ENCODE peak calls at places on chromosomes 16 and 17, in four cellular contexts. U, N, R and D are unnamed samples. For H3K4me1, the result is how much of the 10 kb centered on the place peaks cover.

GRCh38 chr17:38451030-38451839 is 23.0 kb downstream of the ARHGAP23 start:
- DNase-seq in N (no peak), R (no peak), U (no peak), D (peak)

GRCh38 chr17:83151442-83152220 is 72.2 kb downstream of the METRNL start:
- DNase-seq in U (peak), N (no peak), R (no peak), D (no peak)

GRCh38 chr16:20218093-20218492 is 109.2 kb downstream of the GP2 start:
- DNase-seq in N (no peak), U (no peak), R (no peak), D (no peak)

GRCh38 chr17:17563530-17563929 is 28.0 kb downstream of the PEMT start:
- DNase-seq in U (no peak), N (no peak), R (no peak), D (no peak)

GRCh38 chr17:15185625-15185991 is 79.5 kb downstream of the PMP22 start:
- DNase-seq in R (no peak), N (no peak), U (no peak), D (peak)

GRCh38 chr16:21033707-21034106 is 116.9 kb downstream of the DNAH3 start:
- DNase-seq in N (peak), R (no peak), U (no peak), D (peak)

GRCh38 chr17:63963123-63963522 is 9.6 kb downstream of the SCN4A start:
- DNase-seq in R (no peak), N (no peak), U (no peak), D (peak)

GRCh38 chr17:48012151-48012520 is 25.5 kb downstream of the COPZ2 start:
- DNase-seq in N (peak), R (no peak), U (no peak), D (peak)

GRCh38 chr17:45225964-45226530 is 4.4 kb downstream of the FMNL1 start:
- DNase-seq in N (no peak), U (no peak), R (peak), D (peak)

DNA sequence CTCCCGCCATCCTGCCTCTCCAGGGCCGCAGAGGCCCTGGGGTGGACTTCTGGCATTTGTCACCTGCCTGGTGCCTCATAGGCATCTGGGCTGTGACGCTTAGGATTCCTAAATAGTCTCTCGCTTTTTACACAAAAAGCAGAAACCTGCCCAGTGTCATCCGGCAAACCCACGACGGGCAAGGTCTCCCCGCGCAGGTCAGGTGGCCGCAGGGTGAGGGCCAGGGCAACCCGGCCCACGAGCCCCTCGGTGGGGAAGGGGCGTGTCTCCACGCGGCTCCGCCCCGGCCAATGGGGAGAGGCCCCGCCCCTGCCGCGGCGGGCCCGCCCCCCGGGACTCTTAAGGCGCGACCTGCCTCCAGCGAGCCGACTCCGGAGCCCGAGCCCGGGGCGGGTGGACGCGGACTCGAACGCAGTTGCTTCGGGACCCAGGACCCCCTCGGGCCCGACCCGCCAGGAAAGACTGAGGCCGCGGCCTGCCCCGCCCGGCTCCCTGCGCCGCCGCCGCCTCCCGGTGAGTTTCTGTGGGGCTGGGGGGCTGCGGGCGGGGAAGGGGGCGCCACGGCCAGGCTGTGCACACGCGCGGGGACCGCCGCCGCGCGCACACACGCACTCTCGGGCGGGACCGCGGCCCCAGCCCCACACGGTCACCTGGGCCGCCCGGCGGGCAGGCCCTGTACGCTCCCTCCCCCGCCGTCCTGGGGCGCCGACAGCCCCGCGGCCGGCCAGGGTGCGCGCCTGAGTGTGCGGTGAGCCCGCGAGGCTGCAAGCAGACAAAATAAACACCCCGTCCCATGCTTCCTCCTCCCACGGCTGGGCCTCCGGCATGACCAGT is at the start of gene VASN:
- DNase-seq in U (peak), N (peak), R (no peak), D (peak)
- H3K4me1 ChIP-seq in U (under half), N (under half), R (half or more), D (under half)

DNA sequence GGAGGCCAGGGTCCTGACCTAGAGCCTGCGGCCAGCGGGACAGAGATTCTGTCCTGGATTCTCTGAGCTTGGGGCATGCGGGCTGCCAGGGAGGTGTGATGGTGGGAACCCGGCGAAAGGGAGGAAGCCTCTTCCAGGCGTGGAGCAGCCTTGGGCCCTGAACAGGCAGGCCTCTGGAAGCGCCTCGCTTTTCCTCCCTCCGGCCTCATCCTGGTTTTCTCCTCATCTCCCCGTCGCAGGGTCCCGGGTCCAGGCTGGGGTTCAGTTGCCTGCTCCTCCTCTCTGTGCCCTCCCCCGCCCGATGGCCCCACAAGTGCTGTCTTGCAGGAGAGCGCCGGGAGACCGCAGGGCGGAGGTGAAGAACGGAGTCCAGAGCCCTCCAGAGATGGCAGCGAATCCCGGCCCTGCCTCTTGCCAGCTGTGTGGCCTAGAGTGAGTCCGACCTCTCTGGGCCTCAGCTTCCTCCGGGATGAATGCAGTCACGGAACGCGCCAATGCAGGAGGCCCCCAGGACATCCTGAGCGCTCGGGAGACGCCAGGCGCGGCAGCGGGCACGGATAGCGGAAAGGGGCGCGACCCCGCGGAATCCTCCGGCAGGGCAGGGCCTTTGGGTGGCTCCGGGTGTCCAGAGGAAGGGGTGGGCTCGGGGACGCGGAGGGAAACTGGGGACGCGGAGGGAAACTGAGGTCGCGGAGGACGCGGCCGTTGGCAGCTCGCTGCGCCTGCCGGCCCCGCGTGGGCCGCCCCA is 553 bp upstream of the RAB11FIP4 start:
- DNase-seq in U (no peak), R (no peak), N (no peak), D (no peak)
- H3K4me3 ChIP-seq in U (peak), R (peak), N (peak), D (peak)

GRCh38 chr16:4385066-4385788 is 13.6 kb downstream of the VASN start:
- DNase-seq in U (no peak), N (peak), R (no peak), D (no peak)

GRCh38 chr16:4386951-4387565 is 15.4 kb downstream of the VASN start:
- DNase-seq in N (peak), R (no peak), U (no peak), D (peak)

GRCh38 chr16:4386452-4386813 is 14.8 kb downstream of the VASN start:
- DNase-seq in N (peak), U (no peak), R (no peak), D (no peak)

GRCh38 chr16:4384497-4384896 is 12.8 kb downstream of the VASN start:
- DNase-seq in R (no peak), N (peak), U (no peak), D (no peak)

DNA sequence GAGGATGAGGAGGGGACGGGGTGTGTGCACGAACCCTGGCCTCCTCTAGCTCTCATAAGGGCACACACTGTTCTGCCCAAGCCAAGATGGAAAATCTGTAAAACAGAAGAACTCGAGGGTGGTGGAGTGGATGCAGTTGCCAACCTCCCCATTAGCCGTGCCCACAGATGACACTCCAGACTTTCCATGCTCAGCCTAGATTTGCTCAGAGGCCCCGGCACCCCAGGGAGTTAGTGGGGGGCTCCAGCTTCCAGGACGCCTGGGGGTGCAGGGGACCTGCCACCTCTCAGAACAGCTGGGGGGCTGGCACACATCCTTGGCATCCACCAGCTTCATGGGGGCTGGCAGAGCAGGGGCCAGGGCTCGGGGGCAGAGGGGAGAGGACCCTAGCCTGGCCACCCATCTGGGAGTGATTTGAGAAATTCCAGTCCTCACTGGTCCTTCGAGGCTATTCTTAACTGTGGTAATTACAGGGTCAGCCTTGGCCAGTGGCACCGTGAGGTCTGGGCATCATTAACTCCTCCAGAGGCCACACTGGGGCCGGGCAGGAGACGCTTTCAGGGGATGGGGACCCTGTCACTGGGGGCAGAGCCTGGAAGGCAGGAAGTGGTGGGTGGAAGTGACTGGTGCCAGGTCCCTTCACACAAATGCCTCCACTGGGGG is 14.3 kb downstream of the VASN start:
- DNase-seq in R (no peak), U (no peak), N (no peak), D (no peak)
- H3K4me1 ChIP-seq in R (half or more), U (under half), N (under half), D (under half)

GRCh38 chr17:80871341-80871740 is 120.3 kb upstream of the CHMP6 start:
- DNase-seq in N (peak), U (peak), R (no peak), D (peak)

GRCh38 chr17:80872999-80873951 is 118.4 kb upstream of the CHMP6 start:
- DNase-seq in R (no peak), U (peak), N (no peak), D (no peak)

GRCh38 chr17:80874866-80875445 is 116.7 kb upstream of the CHMP6 start:
- DNase-seq in N (no peak), R (no peak), U (peak), D (peak)

GRCh38 chr17:80870401-80870800 is 121.2 kb upstream of the CHMP6 start:
- DNase-seq in U (no peak), R (no peak), N (peak), D (peak)

DNA sequence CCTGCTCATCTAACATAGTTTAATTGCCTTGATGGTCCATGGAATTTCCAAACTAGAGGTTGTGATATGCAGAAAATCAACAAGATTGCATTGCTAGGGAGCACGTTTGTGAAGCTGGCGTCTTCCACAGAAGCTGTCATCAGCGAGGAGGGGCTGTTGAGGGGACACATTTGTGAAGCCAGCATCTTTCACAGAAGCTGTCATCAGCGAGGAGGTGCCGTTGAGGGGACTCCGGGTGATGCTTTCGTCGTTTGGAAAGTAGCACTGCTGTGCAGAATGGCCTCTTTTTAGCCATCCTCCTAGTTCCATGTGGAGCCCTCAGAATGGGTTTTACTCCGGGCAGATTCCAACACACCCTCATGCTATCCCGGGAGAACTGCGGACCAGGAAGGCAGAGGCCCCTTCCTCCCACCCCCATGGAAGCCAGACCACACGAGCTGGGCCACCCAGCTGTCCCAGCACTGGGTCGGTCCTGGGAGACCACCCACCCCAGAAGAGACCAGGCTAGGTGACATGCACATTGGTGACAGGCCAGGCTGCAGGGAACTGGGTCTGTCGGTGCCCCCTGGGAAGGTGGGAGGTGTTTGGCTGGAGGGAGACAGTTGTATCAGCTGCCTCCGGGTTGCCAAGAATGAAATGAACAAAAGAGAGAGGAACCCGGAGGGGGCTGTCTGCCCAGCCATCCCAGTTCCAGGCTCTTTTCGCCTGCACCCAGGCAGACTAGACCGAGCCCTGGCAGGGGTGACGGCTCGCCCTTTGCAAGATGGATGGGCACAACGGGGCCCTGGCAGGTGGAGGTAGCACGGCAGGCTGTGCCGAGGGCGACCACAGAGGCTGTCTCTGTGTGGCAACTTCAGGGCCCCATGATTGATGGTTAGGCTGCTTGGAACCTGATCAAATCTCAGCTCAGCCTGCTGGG is 119.4 kb upstream of the CHMP6 start:
- DNase-seq in R (no peak), N (no peak), U (peak), D (no peak)
- H3K4me3 ChIP-seq in R (no peak), N (no peak), U (no peak), D (no peak)